ENCODE peak calls at places on chromosomes 2 and 18, in eight cellular contexts. M, F, W, B, P, I, Q and N are unnamed samples.
A peak's percentile ranks its signal among the peaks of the same experiment; 100 is the strongest.

GRCh38 chr2:185219981-185220380 is 518.6 kb upstream of the FSIP2 start:
- DNase-seq in F (no peak), I (no peak), P (no peak), Q (peak; percentile 36), B (no peak), M (no peak), W (no peak), N (no peak)

GRCh38 chr2:98085649-98086048 is 1.3 kb upstream of the VWA3B start:
- DNase-seq in I (no peak), M (no peak), Q (no peak), W (no peak), P (no peak), F (no peak), B (peak; percentile 63), N (no peak)

GRCh38 chr2:121242976-121243375 is 42.0 kb downstream of the TFCP2L1 start:
- DNase-seq in I (no peak), B (no peak), P (no peak), W (no peak), Q (no peak), M (no peak), F (no peak), N (no peak)

GRCh38 chr18:56727399-56727798 is 76.2 kb downstream of the WDR7 start:
- DNase-seq in Q (no peak), M (no peak), F (no peak), I (no peak), P (no peak), B (no peak), W (no peak), N (no peak)

GRCh38 chr18:13797157-13797611 is 26.8 kb upstream of the MC5R start:
- DNase-seq in P (no peak), M (no peak), W (no peak), F (no peak), B (no peak), I (no peak), Q (no peak), N (no peak)

GRCh38 chr2:58680938-58681337 is 439.8 kb upstream of the FANCL start:
- DNase-seq in M (no peak), F (no peak), I (no peak), Q (no peak), B (no peak), W (no peak), P (no peak), N (no peak)

GRCh38 chr2:207227062-207227748 is 61.5 kb upstream of the KLF7 start:
- DNase-seq in W (no peak), F (peak; percentile 19), B (no peak), Q (peak; percentile 49), M (peak; percentile 27), I (peak; percentile 83), P (no peak), N (no peak)

GRCh38 chr2:109660046-109660860 is 46.1 kb downstream of the SOWAHC start:
- DNase-seq in F (no peak), I (no peak), P (no peak), M (no peak), Q (no peak), W (no peak), B (no peak), N (no peak)

GRCh38 chr2:197804758-197805597 is 585 bp downstream of the PLCL1 start:
- DNase-seq in P (no peak), F (peak; percentile 22), W (peak; percentile 32), M (peak; percentile 27), I (peak; percentile 80), B (peak; percentile 29), Q (no peak), N (no peak)

GRCh38 chr2:46737577-46737976 is 178.0 kb downstream of the MCFD2 start:
- DNase-seq in Q (no peak), W (no peak), F (no peak), I (no peak), B (no peak), P (no peak), M (no peak), N (no peak)

GRCh38 chr2:184646593-184646992 is 48.3 kb downstream of the ZNF804A start:
- DNase-seq in P (no peak), F (no peak), Q (no peak), B (no peak), W (no peak), I (no peak), M (no peak), N (no peak)

GRCh38 chr2:168211664-168212163 is 35.7 kb downstream of the STK39 start:
- DNase-seq in Q (no peak), I (no peak), B (no peak), W (no peak), F (no peak), M (no peak), P (no peak), N (no peak)

GRCh38 chr2:61671561-61672315 is 133.6 kb upstream of the XPO1 start:
- DNase-seq in I (no peak), M (no peak), W (no peak), B (no peak), P (no peak), F (no peak), Q (no peak), N (no peak)

GRCh38 chr2:227506456-227506855 is 34.5 kb downstream of the AGFG1 start:
- DNase-seq in W (no peak), B (no peak), Q (no peak), M (no peak), F (no peak), I (no peak), P (no peak), N (no peak)

GRCh38 chr2:169623224-169623623 is 39.1 kb downstream of the PPIG start:
- DNase-seq in I (no peak), P (no peak), W (no peak), F (no peak), B (no peak), M (no peak), Q (no peak), N (no peak)

GRCh38 chr2:134361648-134362047 is 107.8 kb downstream of the MGAT5 start:
- DNase-seq in Q (no peak), F (no peak), I (no peak), M (no peak), W (no peak), P (no peak), B (peak; percentile 35), N (no peak)

GRCh38 chr2:16638941-16639340 is 26.7 kb downstream of the CYRIA start:
- DNase-seq in I (no peak), Q (no peak), B (no peak), W (no peak), P (no peak), M (no peak), F (no peak), N (no peak)

GRCh38 chr2:16632615-16633014 is 33.0 kb downstream of the CYRIA start:
- DNase-seq in I (no peak), Q (peak; percentile 71), P (no peak), W (no peak), B (no peak), F (no peak), M (no peak), N (no peak)

GRCh38 chr2:16639431-16639830 is 26.2 kb downstream of the CYRIA start:
- DNase-seq in F (no peak), Q (no peak), M (no peak), B (no peak), I (no peak), P (no peak), W (no peak), N (no peak)

GRCh38 chr2:16633632-16634430 is 31.8 kb downstream of the CYRIA start:
- DNase-seq in I (no peak), Q (peak; percentile 81), M (no peak), P (no peak), F (no peak), W (no peak), B (no peak), N (no peak)

GRCh38 chr2:16635796-16636699 is 29.6 kb downstream of the CYRIA start:
- DNase-seq in Q (peak; percentile 72), W (no peak), P (no peak), B (no peak), M (no peak), I (no peak), F (no peak), N (no peak)
- H3K4me3 ChIP-seq in Q (no peak overlapping the region), W (no peak overlapping the region), P (no peak overlapping the region), B (no peak overlapping the region), M (no peak overlapping the region), I (no peak overlapping the region), F (no peak overlapping the region), N (no peak overlapping the region)

GRCh38 chr2:223889133-223889769 is 51.9 kb upstream of the AP1S3 start:
- DNase-seq in W (no peak), M (no peak), I (no peak), Q (no peak), F (no peak), P (no peak), B (no peak), N (no peak)

GRCh38 chr2:223887127-223887526 is 49.7 kb upstream of the AP1S3 start:
- DNase-seq in Q (no peak), I (no peak), B (no peak), W (no peak), P (no peak), M (no peak), F (no peak), N (no peak)

GRCh38 chr2:223884399-223884798 is 47.0 kb upstream of the AP1S3 start:
- DNase-seq in I (no peak), B (no peak), M (no peak), Q (peak; percentile 21), W (no peak), F (no peak), P (no peak), N (no peak)

GRCh38 chr2:223882715-223883114 is 45.3 kb upstream of the AP1S3 start:
- DNase-seq in M (no peak), F (no peak), B (no peak), P (no peak), I (no peak), Q (no peak), W (no peak), N (no peak)

GRCh38 chr2:223888251-223888650 is 50.9 kb upstream of the AP1S3 start:
- DNase-seq in M (no peak), I (no peak), F (no peak), P (no peak), W (no peak), Q (no peak), B (no peak), N (no peak)
- H3K27ac ChIP-seq in M (no peak overlapping the region), I (no peak overlapping the region), F (no peak overlapping the region), P (no peak overlapping the region), W (no peak overlapping the region), Q (no peak overlapping the region), B (no peak overlapping the region), N (no peak overlapping the region)

GRCh38 chr2:238169021-238169707 is 10.4 kb downstream of the ERFE start:
- DNase-seq in B (no peak), M (no peak), W (no peak), F (peak; percentile 18), P (peak; percentile 64), I (peak; percentile 84), Q (peak; percentile 94), N (no peak)
- H3K4me3 ChIP-seq in B (no peak overlapping the region), M (no peak overlapping the region), W (no peak overlapping the region), F (no peak overlapping the region), P (no peak overlapping the region), I (no peak overlapping the region), Q (peak overlapping the region; percentile 27), N (no peak overlapping the region)

GRCh38 chr18:47143899-47144485 is 6.3 kb downstream of the HDHD2 start:
- DNase-seq in P (no peak), I (no peak), B (no peak), M (no peak), Q (no peak), F (no peak), W (no peak), N (no peak)
- H3K27ac ChIP-seq in P (no peak overlapping the region), I (no peak overlapping the region), B (no peak overlapping the region), M (no peak overlapping the region), Q (no peak overlapping the region), F (peak overlapping the region; percentile 36), W (no peak overlapping the region), N (peak overlapping the region; percentile 14)